ENCODE peak calls at places on chromosomes 5 and 9, in eight cellular contexts. B is IMR-90, P is HCT116, Z is HepG2, M is esophagus squamous epithelium, K is lower leg skin, Y is heart left ventricle, R is ovary. N is an unnamed sample.

GRCh38 chr9:37944266-37944650 is 40.3 kb upstream of the SLC25A51 start:
- DNase-seq in B (no peak), P (no peak), Z (no peak), M (no peak), K (no peak), Y (no peak), R (peak; percentile 19), N (no peak)

GRCh38 chr9:128383791-128384190 is 12.6 kb downstream of the URM1 start:
- DNase-seq in B (no peak), P (no peak), Z (no peak), M (no peak), K (no peak), Y (no peak), R (no peak), N (no peak)

GRCh38 chr5:180776376-180776775 is 26.2 kb downstream of the MGAT1 start:
- DNase-seq in B (no peak), P (no peak), Z (no peak), M (no peak), K (no peak), Y (no peak), R (no peak), N (no peak)

GRCh38 chr9:89677696-89678393 is 73.0 kb downstream of the GADD45G start:
- DNase-seq in B (no peak), P (no peak), Z (no peak), M (no peak), K (no peak), Y (no peak), R (peak; percentile 50), N (no peak)

GRCh38 chr5:179585903-179586511 is 35.7 kb downstream of the RUFY1 start:
- DNase-seq in B (no peak), P (no peak), Z (no peak), M (no peak), K (no peak), Y (no peak), R (no peak), N (no peak)

GRCh38 chr9:116450378-116451139 is 236.5 kb upstream of the TRIM32 start:
- DNase-seq in B (peak; percentile 75), P (no peak), Z (no peak), M (no peak), K (no peak), Y (no peak), R (no peak), N (no peak)

GRCh38 chr5:95959964-95960801 is 1.5 kb downstream of the ELL2 start:
- DNase-seq in B (peak; percentile 34), P (no peak), Z (no peak), M (no peak), K (no peak), Y (peak; percentile 28), R (no peak), N (peak; percentile 54)

GRCh38 chr9:81074261-81074660 is 615.1 kb downstream of the TLE1 start:
- DNase-seq in B (no peak), P (no peak), Z (no peak), M (no peak), K (no peak), Y (no peak), R (no peak), N (no peak)

GRCh38 chr5:93573627-93573974 is 7.4 kb downstream of the NR2F1-AS1 start:
- DNase-seq in B (no peak), P (no peak), Z (no peak), M (no peak), K (no peak), Y (no peak), R (no peak), N (no peak)

GRCh38 chr5:60843693-60844428 is at the start of gene ELOVL7:
- DNase-seq in B (peak; percentile 11), P (peak; percentile 66), Z (peak; percentile 59), M (no peak), K (peak; percentile 40), Y (no peak), R (no peak), N (peak; percentile 63)
- TF ChIP-seq POLR2A in B (no peak), P (peak; percentile 86), Z (peak; percentile 46), M (peak; percentile 54), K (no peak), Y (no peak), R (no peak), N (no peak)

GRCh38 chr9:131737426-131737825 is 2.5 kb downstream of the RAPGEF1 start:
- DNase-seq in B (no peak), P (no peak), Z (no peak), M (no peak), K (no peak), Y (no peak), R (no peak), N (no peak)

GRCh38 chr9:131738293-131738692 is 1.6 kb downstream of the RAPGEF1 start:
- DNase-seq in B (no peak), P (no peak), Z (no peak), M (no peak), K (no peak), Y (no peak), R (no peak), N (no peak)

GRCh38 chr9:131739988-131740648 is at the start of gene RAPGEF1:
- DNase-seq in B (no peak), P (no peak), Z (no peak), M (no peak), K (no peak), Y (peak; percentile 76), R (peak; percentile 61), N (peak; percentile 75)

GRCh38 chr9:131739192-131739961 is 499 bp downstream of the RAPGEF1 start:
- DNase-seq in B (no peak), P (no peak), Z (no peak), M (no peak), K (no peak), Y (peak; percentile 52), R (peak; percentile 35), N (peak; percentile 67)

DNA sequence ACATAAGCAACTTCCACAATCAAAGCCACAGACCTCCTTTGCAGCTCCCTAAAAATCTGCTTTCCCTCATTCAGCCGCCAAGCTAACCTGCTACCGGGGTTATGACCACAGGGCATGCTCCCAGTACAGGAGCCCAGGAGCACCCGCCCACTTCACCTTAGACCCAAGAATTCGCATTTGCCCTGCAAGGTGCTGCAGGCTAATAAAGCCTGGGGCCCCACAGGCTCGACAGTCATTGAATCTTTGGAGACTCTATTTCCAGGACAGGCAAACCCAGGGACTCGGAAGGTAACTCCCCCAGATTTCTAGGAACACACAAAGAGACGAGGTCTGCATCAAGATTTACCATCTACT is 1.1 kb downstream of the RAPGEF1 start:
- DNase-seq in B (no peak), P (no peak), Z (no peak), M (no peak), K (no peak), Y (no peak), R (no peak), N (no peak)
- TF ChIP-seq POLR2A in B (no peak), P (no peak), Z (no peak), M (no peak), K (no peak), Y (no peak), R (no peak), N (no peak)

GRCh38 chr9:129491486-129491855 is 129.4 kb downstream of the C9orf50 start:
- DNase-seq in B (no peak), P (no peak), Z (no peak), M (no peak), K (no peak), Y (peak; percentile 75), R (no peak), N (no peak)

GRCh38 chr9:129493002-129493713 is 127.7 kb downstream of the C9orf50 start:
- DNase-seq in B (no peak), P (no peak), Z (no peak), M (no peak), K (no peak), Y (peak; percentile 22), R (no peak), N (no peak)

GRCh38 chr9:129489838-129490582 is 130.9 kb downstream of the C9orf50 start:
- DNase-seq in B (peak; percentile 45), P (no peak), Z (no peak), M (no peak), K (no peak), Y (no peak), R (no peak), N (no peak)

GRCh38 chr9:129493714-129494047 is 127.2 kb downstream of the C9orf50 start:
- DNase-seq in B (no peak), P (no peak), Z (no peak), M (no peak), K (no peak), Y (peak; percentile 23), R (no peak), N (no peak)

GRCh38 chr9:129490583-129491485 is 130.1 kb downstream of the C9orf50 start:
- DNase-seq in B (no peak), P (no peak), Z (no peak), M (no peak), K (no peak), Y (no peak), R (no peak), N (no peak)
- TF ChIP-seq POLR2A in B (no peak), P (no peak), Z (no peak), M (no peak), K (no peak), Y (peak; percentile 24), R (no peak), N (no peak)

GRCh38 chr9:125235805-125236534 is 5.2 kb downstream of the HSPA5 start:
- DNase-seq in B (no peak), P (no peak), Z (no peak), M (no peak), K (no peak), Y (no peak), R (no peak), N (no peak)
- TF ChIP-seq POLR2A in B (no peak), P (no peak), Z (peak; percentile 2), M (no peak), K (no peak), Y (no peak), R (no peak), N (no peak)

GRCh38 chr5:68922172-68922987 is 171.4 kb upstream of the SLC30A5 start:
- DNase-seq in B (no peak), P (no peak), Z (no peak), M (no peak), K (no peak), Y (no peak), R (no peak), N (no peak)

GRCh38 chr5:68919988-68920490 is 173.8 kb upstream of the SLC30A5 start:
- DNase-seq in B (no peak), P (no peak), Z (no peak), M (no peak), K (no peak), Y (no peak), R (no peak), N (no peak)

GRCh38 chr5:68928617-68929302 is 165.1 kb upstream of the SLC30A5 start:
- DNase-seq in B (no peak), P (no peak), Z (no peak), M (no peak), K (no peak), Y (no peak), R (no peak), N (no peak)

GRCh38 chr5:68920888-68921287 is 172.9 kb upstream of the SLC30A5 start:
- DNase-seq in B (no peak), P (no peak), Z (no peak), M (no peak), K (no peak), Y (no peak), R (no peak), N (no peak)

GRCh38 chr5:68924490-68925145 is 169.2 kb upstream of the SLC30A5 start:
- DNase-seq in B (peak; percentile 41), P (no peak), Z (peak; percentile 86), M (no peak), K (no peak), Y (peak; percentile 34), R (peak; percentile 33), N (no peak)
- TF ChIP-seq POLR2A in B (no peak), P (no peak), Z (no peak), M (no peak), K (no peak), Y (no peak), R (no peak), N (no peak)

N was measured in erythroblast.